ENCODE peak calls at places on chromosomes 3 and 15, in nine cellular contexts. E is IMR-90, W is fibroblast of lung, F is osteoblast, L is GM23248, N is PC-3, O is MM.1S, G is PC-9, C is neural progenitor cell. P is an unnamed sample. For H4K20me1, the result is how much of the 10 kb centered on the place peaks cover.

GRCh38 chr15:64315136-64315661 is 40.8 kb downstream of the CSNK1G1 start:
- DNase-seq in E (no peak), W (no peak), F (no peak), L (no peak), N (no peak), O (no peak), G (no peak), C (peak), P (no peak)

GRCh38 chr3:108951802-108952474 is 1.7 kb downstream of the GUCA1C start:
- DNase-seq in E (no peak), W (no peak), F (no peak), L (no peak), N (no peak), O (no peak), G (no peak), C (no peak), P (no peak)

GRCh38 chr15:74768771-74769342 is 13.0 kb upstream of the CSK start:
- DNase-seq in E (peak), W (peak), F (peak), L (peak), N (peak), O (peak), G (no peak), C (peak), P (no peak)

GRCh38 chr15:68528891-68529290 is 49.9 kb upstream of the CORO2B start:
- DNase-seq in E (no peak), W (no peak), F (peak), L (no peak), N (peak), O (no peak), G (no peak), C (no peak), P (peak)

GRCh38 chr3:124084398-124084881 is 92.5 kb upstream of the ROPN1 start:
- DNase-seq in E (peak), W (peak), F (peak), L (peak), N (no peak), O (no peak), G (no peak), C (no peak), P (no peak)

GRCh38 chr3:32113566-32113965 is 7.1 kb downstream of the GPD1L start:
- DNase-seq in E (no peak), W (no peak), F (peak), L (no peak), N (no peak), O (no peak), G (no peak), C (no peak), P (no peak)

GRCh38 chr3:32472716-32473115 is 29.9 kb downstream of the CMTM6 start:
- DNase-seq in E (no peak), W (no peak), F (no peak), L (no peak), N (peak), O (no peak), G (no peak), C (no peak), P (no peak)

GRCh38 chr15:38530113-38530512 is 34.5 kb downstream of the RASGRP1 start:
- DNase-seq in E (no peak), W (no peak), F (no peak), L (peak), N (no peak), O (no peak), G (no peak), C (no peak), P (no peak)

GRCh38 chr15:63502843-63503738 is 1.3 kb upstream of the USP3 start:
- DNase-seq in E (peak), W (peak), F (peak), L (peak), N (peak), O (peak), G (peak), C (peak), P (no peak)

GRCh38 chr3:55562672-55563071 is 75.6 kb upstream of the WNT5A start:
- DNase-seq in E (no peak), W (no peak), F (no peak), L (no peak), N (peak), O (no peak), G (peak), C (no peak), P (no peak)

GRCh38 chr3:151067158-151067557 is 18.3 kb upstream of the MED12L start:
- DNase-seq in E (no peak), W (peak), F (no peak), L (no peak), N (peak), O (peak), G (no peak), C (no peak), P (no peak)

GRCh38 chr3:126997455-126998038 is 14.6 kb downstream of the PLXNA1 start:
- DNase-seq in E (no peak), W (no peak), F (no peak), L (no peak), N (no peak), O (no peak), G (no peak), C (no peak), P (no peak)
- H4K20me1 ChIP-seq in E (half or more), W (under half), F (half or more), L (under half), N (under half), O (under half), G (half or more), C (half or more), P (under half)

DNA sequence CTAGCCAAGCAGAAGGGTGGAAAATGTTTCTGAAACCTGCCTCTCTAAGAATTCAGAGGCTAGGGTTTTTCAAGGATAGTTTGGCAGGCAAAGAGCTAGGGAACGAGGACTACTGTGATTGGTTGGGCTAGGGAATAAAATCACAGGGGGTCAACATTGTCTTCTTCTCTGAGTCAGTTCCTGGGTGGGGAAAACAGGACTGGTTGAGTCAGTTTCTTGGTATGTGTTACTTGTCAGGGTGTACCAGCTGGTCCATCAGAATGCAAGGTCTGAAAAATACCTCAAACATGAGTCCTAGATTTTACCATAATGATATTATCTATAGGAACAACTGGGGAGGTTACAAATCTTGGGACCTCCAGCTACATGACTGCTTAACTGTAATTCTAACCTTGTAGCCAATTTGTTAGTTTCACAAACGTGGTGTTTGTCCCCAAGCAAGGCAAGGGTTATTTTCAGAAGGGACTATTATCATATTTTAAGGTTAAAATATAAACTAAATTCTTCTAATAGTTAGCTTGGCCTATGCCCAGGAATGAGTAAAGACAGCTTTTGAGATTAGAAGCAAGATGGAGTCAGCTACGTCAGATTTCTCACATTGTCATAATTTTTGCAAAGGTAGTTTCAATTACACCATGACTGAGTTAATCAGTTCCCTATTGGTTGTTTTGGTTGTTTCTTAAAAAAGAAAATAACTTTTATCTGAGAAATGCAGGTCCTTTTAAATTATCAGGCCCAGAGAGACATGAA is 231.5 kb downstream of the ALCAM start:
- DNase-seq in E (peak), W (peak), F (no peak), L (peak), N (peak), O (no peak), G (peak), C (no peak), P (peak)
- H3K27ac ChIP-seq in E (peak), W (peak), F (peak), L (peak), N (peak), O (no peak), G (peak), C (no peak), P (peak)

DNA sequence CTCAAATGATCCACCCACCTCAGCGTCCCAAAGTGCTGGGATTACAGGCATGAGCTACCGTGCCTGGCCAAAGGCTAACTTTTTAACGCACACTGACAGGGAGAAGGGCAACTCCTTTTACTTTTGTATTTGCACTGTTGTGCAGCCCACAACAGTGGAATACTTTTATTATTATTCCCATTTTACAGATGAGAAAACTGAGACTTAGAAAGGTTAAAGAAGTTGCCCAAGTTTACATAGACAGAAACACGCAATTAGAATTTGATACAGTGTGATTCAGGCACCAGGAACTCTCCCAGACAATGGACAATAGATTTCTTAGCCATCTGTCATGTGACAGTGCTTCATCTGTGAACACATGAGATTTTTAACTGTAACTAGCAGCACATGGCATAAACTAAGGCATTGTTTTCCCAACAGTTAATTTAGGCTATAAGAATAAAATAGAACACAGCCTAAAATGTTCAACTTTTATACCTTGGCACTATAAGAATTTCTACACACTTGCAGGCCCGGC is 18.8 kb downstream of the STAG1 start:
- DNase-seq in E (peak), W (no peak), F (no peak), L (peak), N (peak), O (no peak), G (no peak), C (no peak), P (peak)
- H4K20me1 ChIP-seq in E (under half), W (under half), F (under half), L (under half), N (under half), O (under half), G (under half), C (under half), P (under half)

GRCh38 chr15:92116320-92116719 is 262.8 kb downstream of the SLCO3A1 start:
- DNase-seq in E (no peak), W (no peak), F (no peak), L (no peak), N (no peak), O (no peak), G (no peak), C (no peak), P (no peak)
- H3K27ac ChIP-seq in E (no peak), W (no peak), F (no peak), L (no peak), N (no peak), O (peak), G (no peak), C (no peak), P (no peak)

GRCh38 chr3:23438657-23439056 is 235.5 kb downstream of the UBE2E2 start:
- DNase-seq in E (no peak), W (no peak), F (no peak), L (no peak), N (no peak), O (no peak), G (no peak), C (no peak), P (no peak)

GRCh38 chr3:23439080-23439479 is 236.0 kb downstream of the UBE2E2 start:
- DNase-seq in E (no peak), W (no peak), F (no peak), L (no peak), N (no peak), O (no peak), G (no peak), C (no peak), P (no peak)

GRCh38 chr3:23431759-23432158 is 228.6 kb downstream of the UBE2E2 start:
- DNase-seq in E (peak), W (peak), F (no peak), L (peak), N (no peak), O (no peak), G (no peak), C (no peak), P (no peak)

GRCh38 chr3:23435318-23435717 is 232.2 kb downstream of the UBE2E2 start:
- DNase-seq in E (no peak), W (no peak), F (no peak), L (no peak), N (no peak), O (no peak), G (no peak), C (no peak), P (no peak)

DNA sequence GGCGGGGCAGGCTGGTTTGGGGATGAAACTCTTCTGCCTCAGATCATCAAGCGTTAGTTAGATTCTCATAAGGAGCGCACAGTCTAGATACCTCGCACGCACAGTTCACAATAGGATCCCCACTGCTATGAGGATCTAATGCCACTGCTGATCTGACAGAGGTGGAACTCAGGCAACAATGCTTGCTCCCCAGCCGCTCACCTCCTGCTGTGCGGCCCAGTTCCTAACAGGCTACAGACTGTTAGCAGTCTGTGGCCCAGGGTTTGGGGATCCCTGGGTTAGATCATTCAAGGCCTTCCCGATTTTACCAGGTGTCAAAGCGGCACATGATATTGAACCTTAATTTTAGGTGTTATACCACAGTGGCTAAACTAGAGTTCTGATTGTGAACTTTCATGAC is 232.8 kb downstream of the UBE2E2 start:
- DNase-seq in E (no peak), W (no peak), F (no peak), L (no peak), N (no peak), O (no peak), G (no peak), C (peak), P (no peak)
- H4K20me1 ChIP-seq in E (under half), W (under half), F (under half), L (under half), N (under half), O (under half), G (under half), C (under half), P (under half)

DNA sequence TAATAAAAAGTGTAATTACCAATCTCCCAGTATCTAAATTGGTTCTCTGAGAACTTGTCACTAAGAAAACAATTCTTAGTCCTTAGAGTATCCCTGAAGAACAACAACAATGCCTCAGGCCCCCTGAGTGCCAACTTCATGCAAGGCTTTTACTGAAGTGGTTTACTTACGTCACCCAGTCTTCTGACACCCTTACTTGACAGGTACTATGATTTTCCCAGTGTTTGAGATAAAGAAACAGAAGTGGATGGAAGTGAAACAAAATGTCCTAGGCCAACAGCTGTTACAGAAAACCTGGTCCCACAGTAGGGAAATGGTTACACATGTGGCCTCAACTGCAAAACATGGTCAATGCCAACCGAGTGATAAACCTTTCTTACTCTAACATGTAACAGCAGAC is 331.1 kb downstream of the FOXP1 start:
- DNase-seq in E (no peak), W (no peak), F (no peak), L (no peak), N (no peak), O (no peak), G (no peak), C (no peak), P (no peak)
- H3K27ac ChIP-seq in E (peak), W (no peak), F (peak), L (peak), N (peak), O (no peak), G (no peak), C (no peak), P (no peak)

GRCh38 chr15:93059442-93059841 is 29.6 kb downstream of the RGMA start:
- DNase-seq in E (no peak), W (no peak), F (no peak), L (no peak), N (no peak), O (no peak), G (no peak), C (no peak), P (no peak)
- H4K20me1 ChIP-seq in E (under half), W (under half), F (under half), L (under half), N (under half), O (under half), G (under half), C (half or more), P (under half)